ENCODE peak calls at places on chromosomes 6 and 20, in five cellular contexts. One of them, this sample, is unnamed.

GRCh38 chr6:47759364-47759763 is 22.5 kb upstream of the OPN5 start:
- DNase-seq in uterus: no peak
- DNase-seq in stomach: no peak
- DNase-seq in IMR-90: no peak
- DNase-seq in tibial nerve: no peak
- DNase-seq in this sample: no peak

GRCh38 chr6:26561533-26562466 is 23.6 kb downstream of the HMGN4 start:
- DNase-seq in uterus: no peak
- DNase-seq in stomach: no peak
- DNase-seq in IMR-90: no peak
- DNase-seq in tibial nerve: no peak
- DNase-seq in this sample: no peak

GRCh38 chr20:64001607-64002011 is 20.7 kb downstream of the PRPF6 start:
- DNase-seq in uterus: no peak
- DNase-seq in stomach: no peak
- DNase-seq in IMR-90: peak
- DNase-seq in tibial nerve: no peak
- DNase-seq in this sample: no peak

GRCh38 chr20:38229376-38230252 is 30.9 kb downstream of the KIAA1755 start:
- DNase-seq in uterus: no peak
- DNase-seq in stomach: no peak
- DNase-seq in IMR-90: no peak
- DNase-seq in tibial nerve: peak
- DNase-seq in this sample: no peak

GRCh38 chr6:25311251-25311910 is 32.2 kb downstream of the CARMIL1 start:
- DNase-seq in uterus: no peak
- DNase-seq in stomach: no peak
- DNase-seq in IMR-90: peak
- DNase-seq in tibial nerve: no peak
- DNase-seq in this sample: no peak

GRCh38 chr6:70843328-70843918 is 113.4 kb downstream of the B3GAT2 start:
- DNase-seq in uterus: no peak
- DNase-seq in stomach: no peak
- DNase-seq in IMR-90: no peak
- DNase-seq in tibial nerve: no peak
- DNase-seq in this sample: no peak

GRCh38 chr6:124131259-124131658 is 327.6 kb downstream of the NKAIN2 start:
- DNase-seq in uterus: no peak
- DNase-seq in stomach: no peak
- DNase-seq in IMR-90: no peak
- DNase-seq in tibial nerve: no peak
- DNase-seq in this sample: no peak

GRCh38 chr6:48541669-48542068 is 430.7 kb upstream of the PTCHD4 start:
- DNase-seq in uterus: no peak
- DNase-seq in stomach: no peak
- DNase-seq in IMR-90: no peak
- DNase-seq in tibial nerve: no peak
- DNase-seq in this sample: no peak

GRCh38 chr6:24699521-24700359 is 19.2 kb downstream of the C6orf62 start:
- DNase-seq in uterus: no peak
- DNase-seq in stomach: no peak
- DNase-seq in IMR-90: no peak
- DNase-seq in tibial nerve: no peak
- DNase-seq in this sample: no peak

GRCh38 chr6:163670283-163670682 is 255.8 kb downstream of the QKI start:
- DNase-seq in uterus: no peak
- DNase-seq in stomach: no peak
- DNase-seq in IMR-90: no peak
- DNase-seq in tibial nerve: no peak
- DNase-seq in this sample: no peak

GRCh38 chr6:27126815-27127537 is 120.5 kb upstream of the PRSS16 start:
- DNase-seq in uterus: peak
- DNase-seq in stomach: peak
- DNase-seq in IMR-90: peak
- DNase-seq in tibial nerve: peak
- DNase-seq in this sample: no peak

GRCh38 chr6:70241991-70242420 is 60.9 kb downstream of the COL9A1 start:
- DNase-seq in uterus: no peak
- DNase-seq in stomach: no peak
- DNase-seq in IMR-90: no peak
- DNase-seq in tibial nerve: no peak
- DNase-seq in this sample: no peak

GRCh38 chr20:18754030-18754659 is 59.4 kb upstream of the SCP2D1 start:
- DNase-seq in uterus: no peak
- DNase-seq in stomach: no peak
- DNase-seq in IMR-90: peak
- DNase-seq in tibial nerve: no peak
- DNase-seq in this sample: no peak

GRCh38 chr6:157867155-157867559 is 44.1 kb downstream of the SNX9 start:
- DNase-seq in uterus: no peak
- DNase-seq in stomach: no peak
- DNase-seq in IMR-90: peak
- DNase-seq in tibial nerve: peak
- DNase-seq in this sample: no peak

GRCh38 chr6:80608881-80609280 is 502.4 kb downstream of the BCKDHB start:
- DNase-seq in uterus: no peak
- DNase-seq in stomach: no peak
- DNase-seq in IMR-90: peak
- DNase-seq in tibial nerve: no peak
- DNase-seq in this sample: no peak

GRCh38 chr6:45697605-45698004 is 318.1 kb downstream of the CLIC5 start:
- DNase-seq in uterus: no peak
- DNase-seq in stomach: no peak
- DNase-seq in IMR-90: peak
- DNase-seq in tibial nerve: no peak
- DNase-seq in this sample: no peak

GRCh38 chr20:44501448-44501847 is 20.4 kb downstream of the SERINC3 start:
- DNase-seq in uterus: no peak
- DNase-seq in stomach: no peak
- DNase-seq in IMR-90: peak
- DNase-seq in tibial nerve: no peak
- DNase-seq in this sample: no peak

GRCh38 chr6:127971945-127972391 is 71.1 kb upstream of the THEMIS start:
- DNase-seq in uterus: no peak
- DNase-seq in stomach: no peak
- DNase-seq in IMR-90: peak
- DNase-seq in tibial nerve: no peak
- DNase-seq in this sample: no peak

GRCh38 chr20:47274449-47275108 is 81.9 kb downstream of the ZMYND8 start:
- DNase-seq in uterus: no peak
- DNase-seq in stomach: no peak
- DNase-seq in IMR-90: peak
- DNase-seq in tibial nerve: peak
- DNase-seq in this sample: no peak

GRCh38 chr6:132798820-132799538 is 542 bp upstream of the SLC18B1 start:
- DNase-seq in uterus: peak
- DNase-seq in stomach: peak
- DNase-seq in IMR-90: peak
- DNase-seq in tibial nerve: peak
- DNase-seq in this sample: no peak

GRCh38 chr6:148887181-148887580 is 140.4 kb downstream of the UST start:
- DNase-seq in uterus: no peak
- DNase-seq in stomach: peak
- DNase-seq in IMR-90: no peak
- DNase-seq in tibial nerve: no peak
- DNase-seq in this sample: no peak

GRCh38 chr6:105072799-105073199 is 107.0 kb downstream of the POPDC3 start:
- DNase-seq in uterus: no peak
- DNase-seq in stomach: no peak
- DNase-seq in IMR-90: peak
- DNase-seq in tibial nerve: no peak
- DNase-seq in this sample: no peak

GRCh38 chr6:157755752-157756411 is 67.2 kb upstream of the SNX9 start:
- DNase-seq in uterus: no peak
- DNase-seq in stomach: peak
- DNase-seq in IMR-90: no peak
- DNase-seq in tibial nerve: no peak
- DNase-seq in this sample: no peak

GRCh38 chr6:89966913-89967312 is 72.6 kb downstream of the GJA10 start:
- DNase-seq in uterus: no peak
- DNase-seq in stomach: no peak
- DNase-seq in IMR-90: no peak
- DNase-seq in tibial nerve: no peak
- DNase-seq in this sample: no peak

GRCh38 chr6:170227521-170227983 is 63.3 kb downstream of the DLL1 start:
- DNase-seq in uterus: no peak
- DNase-seq in stomach: no peak
- DNase-seq in IMR-90: no peak
- DNase-seq in tibial nerve: no peak
- DNase-seq in this sample: no peak

GRCh38 chr6:39361657-39362486 is 39.4 kb upstream of the KCNK16 start:
- DNase-seq in uterus: peak
- DNase-seq in stomach: peak
- DNase-seq in IMR-90: peak
- DNase-seq in tibial nerve: peak
- DNase-seq in this sample: no peak

GRCh38 chr20:56628873-56629463 is at the start of gene TFAP2C:
- DNase-seq in uterus: peak
- DNase-seq in stomach: peak
- DNase-seq in IMR-90: no peak
- DNase-seq in tibial nerve: peak
- DNase-seq in this sample: no peak

GRCh38 chr6:140201787-140202458 is 827.5 kb upstream of the CITED2 start:
- DNase-seq in uterus: no peak
- DNase-seq in stomach: no peak
- DNase-seq in IMR-90: peak
- DNase-seq in tibial nerve: no peak
- DNase-seq in this sample: no peak
- TF ChIP-seq POLR2A in uterus: no peak
- TF ChIP-seq POLR2A in stomach: no peak
- TF ChIP-seq POLR2A in IMR-90: no peak
- TF ChIP-seq POLR2A in tibial nerve: no peak
- TF ChIP-seq POLR2A in this sample: no peak

DNA sequence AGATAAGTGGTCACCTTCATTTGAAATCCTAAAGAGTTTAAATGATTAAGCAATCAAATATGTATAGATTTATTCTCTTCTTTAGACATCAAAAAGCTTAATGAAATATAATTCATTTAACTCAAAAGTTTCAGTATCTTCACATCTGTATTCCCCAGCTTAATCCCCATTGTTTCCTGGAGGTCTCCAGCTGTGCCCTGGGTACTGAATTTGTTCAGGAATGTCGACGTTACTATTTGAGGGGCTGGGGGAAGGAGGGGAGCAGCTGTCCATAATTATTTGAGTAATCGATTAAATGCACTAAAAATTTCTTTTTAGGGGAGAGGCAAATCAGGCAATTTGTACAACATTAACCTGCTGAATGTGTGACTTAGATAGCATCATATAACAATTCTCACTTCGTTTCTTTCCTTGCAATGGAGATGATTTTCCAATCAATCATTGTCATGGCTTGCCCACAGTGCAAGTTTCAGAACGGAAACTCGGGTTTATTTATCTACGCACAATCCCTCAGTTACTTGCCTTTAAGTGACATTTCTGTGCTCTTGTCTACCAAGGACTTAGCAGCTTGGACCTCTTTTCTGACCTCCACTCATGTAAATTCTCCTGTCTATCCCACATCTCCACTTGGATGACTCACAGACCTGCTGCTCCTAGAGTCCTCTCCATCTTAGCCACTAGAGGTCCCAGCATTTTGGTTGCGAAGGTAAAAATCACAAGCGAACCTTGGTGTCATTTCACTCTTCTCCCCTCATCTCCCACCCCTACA is 3.9 kb downstream of the DOK5 start:
- DNase-seq in uterus: no peak
- DNase-seq in stomach: no peak
- DNase-seq in IMR-90: peak
- DNase-seq in tibial nerve: no peak
- DNase-seq in this sample: no peak
- TF ChIP-seq CTCF in uterus: no peak
- TF ChIP-seq CTCF in stomach: no peak
- TF ChIP-seq CTCF in IMR-90: peak
- TF ChIP-seq CTCF in tibial nerve: no peak
- TF ChIP-seq CTCF in this sample: no peak

GRCh38 chr6:143167224-143167623 is 106.5 kb downstream of the AIG1 start:
- DNase-seq in uterus: no peak
- DNase-seq in stomach: no peak
- DNase-seq in IMR-90: no peak
- DNase-seq in tibial nerve: no peak
- DNase-seq in this sample: no peak

GRCh38 chr6:143163621-143164020 is 102.9 kb downstream of the AIG1 start:
- DNase-seq in uterus: no peak
- DNase-seq in stomach: no peak
- DNase-seq in IMR-90: no peak
- DNase-seq in tibial nerve: no peak
- DNase-seq in this sample: no peak

GRCh38 chr6:143166247-143166695 is 105.6 kb downstream of the AIG1 start:
- DNase-seq in uterus: no peak
- DNase-seq in stomach: no peak
- DNase-seq in IMR-90: no peak
- DNase-seq in tibial nerve: no peak
- DNase-seq in this sample: no peak

GRCh38 chr6:143165315-143165855 is 104.7 kb downstream of the AIG1 start:
- DNase-seq in uterus: no peak
- DNase-seq in stomach: no peak
- DNase-seq in IMR-90: no peak
- DNase-seq in tibial nerve: no peak
- DNase-seq in this sample: no peak

DNA sequence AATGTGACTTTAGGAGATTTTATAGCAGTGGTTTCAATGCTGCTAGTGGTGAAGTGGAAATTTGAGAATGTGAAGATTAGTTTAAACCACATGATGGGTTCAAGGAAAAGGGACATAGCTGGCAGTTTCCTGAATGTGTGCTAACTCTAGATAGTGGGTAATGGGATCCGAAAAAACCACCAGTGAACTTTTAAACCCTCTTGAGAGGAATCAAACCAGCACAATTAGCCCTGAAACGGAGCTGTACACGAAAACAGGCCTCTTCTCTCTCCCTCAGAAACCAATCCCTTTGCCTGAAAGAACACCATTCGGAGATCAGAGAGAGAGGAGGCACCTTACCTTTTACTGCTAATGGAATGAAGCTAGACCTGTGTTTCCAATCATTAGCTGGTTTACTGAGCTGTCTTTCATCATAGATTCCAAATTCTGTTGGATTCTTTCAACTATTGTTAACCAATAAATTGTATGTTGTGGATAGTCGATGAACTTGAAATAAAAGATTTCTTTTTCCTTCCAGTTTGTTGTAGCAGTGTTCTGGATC is 103.9 kb downstream of the AIG1 start:
- DNase-seq in uterus: no peak
- DNase-seq in stomach: no peak
- DNase-seq in IMR-90: no peak
- DNase-seq in tibial nerve: no peak
- DNase-seq in this sample: no peak
- TF ChIP-seq POLR2A in uterus: no peak
- TF ChIP-seq POLR2A in stomach: no peak
- TF ChIP-seq POLR2A in IMR-90: no peak
- TF ChIP-seq POLR2A in tibial nerve: no peak
- TF ChIP-seq POLR2A in this sample: no peak

DNA sequence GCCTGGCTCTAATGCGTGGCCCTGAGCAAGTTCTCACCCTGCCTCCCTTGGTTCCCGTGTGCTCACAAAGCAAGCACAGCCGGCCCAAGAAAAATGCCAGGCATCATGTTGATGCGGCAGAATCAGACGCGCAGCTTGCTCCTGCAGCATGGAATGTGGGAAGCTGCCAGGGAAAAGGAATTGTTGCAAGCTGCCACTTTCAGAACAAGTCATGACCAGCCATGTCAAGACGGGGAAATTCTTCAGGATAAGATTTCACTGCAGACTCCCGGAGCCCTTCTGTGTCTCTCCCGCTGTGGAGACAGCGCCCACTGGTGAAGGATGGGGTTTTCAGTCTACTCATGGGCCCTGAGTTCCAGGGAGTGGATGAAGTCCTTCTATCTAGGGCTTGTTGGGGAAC is 4.6 kb downstream of the DACT2 start:
- DNase-seq in uterus: no peak
- DNase-seq in stomach: no peak
- DNase-seq in IMR-90: no peak
- DNase-seq in tibial nerve: peak
- DNase-seq in this sample: no peak
- TF ChIP-seq CTCF in uterus: no peak
- TF ChIP-seq CTCF in stomach: peak
- TF ChIP-seq CTCF in IMR-90: no peak
- TF ChIP-seq CTCF in tibial nerve: no peak
- TF ChIP-seq CTCF in this sample: no peak